ENCODE peak calls at places on chromosomes 11 and 22, in eight cellular contexts. One of them, this sample, is unnamed.

GRCh38 chr22:37232140-37232998 is 11.7 kb downstream of the RAC2 start:
- DNase-seq in neural progenitor cell: no peak
- DNase-seq in brain microvascular endothelial cell: no peak
- DNase-seq in naive thymus-derived CD8-positive, alpha-beta T cell: no peak
- DNase-seq in GM10248: no peak
- DNase-seq in tibial nerve: no peak
- DNase-seq in non-pigmented ciliary epithelial cell: no peak
- DNase-seq in HS-27A: no peak
- DNase-seq in this sample: no peak

GRCh38 chr22:43110444-43110926 is at the start of gene BIK:
- DNase-seq in HS-27A: no peak
- DNase-seq in brain microvascular endothelial cell: no peak
- DNase-seq in naive thymus-derived CD8-positive, alpha-beta T cell: peak
- DNase-seq in neural progenitor cell: peak
- DNase-seq in GM10248: peak
- DNase-seq in non-pigmented ciliary epithelial cell: no peak
- DNase-seq in tibial nerve: peak
- DNase-seq in this sample: no peak

GRCh38 chr11:35689081-35689996 is 26.8 kb downstream of the TRIM44 start:
- DNase-seq in naive thymus-derived CD8-positive, alpha-beta T cell: no peak
- DNase-seq in non-pigmented ciliary epithelial cell: no peak
- DNase-seq in tibial nerve: no peak
- DNase-seq in neural progenitor cell: no peak
- DNase-seq in HS-27A: no peak
- DNase-seq in GM10248: no peak
- DNase-seq in brain microvascular endothelial cell: no peak
- DNase-seq in this sample: no peak

GRCh38 chr22:31839986-31840385 is 86.2 kb downstream of the DEPDC5 start:
- DNase-seq in GM10248: no peak
- DNase-seq in brain microvascular endothelial cell: no peak
- DNase-seq in naive thymus-derived CD8-positive, alpha-beta T cell: no peak
- DNase-seq in HS-27A: no peak
- DNase-seq in tibial nerve: no peak
- DNase-seq in neural progenitor cell: no peak
- DNase-seq in non-pigmented ciliary epithelial cell: no peak
- DNase-seq in this sample: no peak

GRCh38 chr11:34840736-34841386 is 75.3 kb downstream of the APIP start:
- DNase-seq in naive thymus-derived CD8-positive, alpha-beta T cell: peak
- DNase-seq in tibial nerve: no peak
- DNase-seq in brain microvascular endothelial cell: no peak
- DNase-seq in HS-27A: peak
- DNase-seq in non-pigmented ciliary epithelial cell: no peak
- DNase-seq in GM10248: peak
- DNase-seq in neural progenitor cell: peak
- DNase-seq in this sample: no peak

GRCh38 chr11:36455658-36456111 is 54.4 kb downstream of the TRAF6 start:
- DNase-seq in brain microvascular endothelial cell: peak
- DNase-seq in neural progenitor cell: peak
- DNase-seq in GM10248: no peak
- DNase-seq in HS-27A: peak
- DNase-seq in non-pigmented ciliary epithelial cell: peak
- DNase-seq in naive thymus-derived CD8-positive, alpha-beta T cell: no peak
- DNase-seq in tibial nerve: peak
- DNase-seq in this sample: peak

GRCh38 chr11:30758012-30758411 is 171.9 kb upstream of the MPPED2 start:
- DNase-seq in brain microvascular endothelial cell: no peak
- DNase-seq in tibial nerve: no peak
- DNase-seq in HS-27A: no peak
- DNase-seq in GM10248: no peak
- DNase-seq in naive thymus-derived CD8-positive, alpha-beta T cell: no peak
- DNase-seq in non-pigmented ciliary epithelial cell: no peak
- DNase-seq in neural progenitor cell: no peak
- DNase-seq in this sample: no peak

GRCh38 chr11:31610544-31610943 is 101.0 kb downstream of the ELP4 start:
- DNase-seq in neural progenitor cell: no peak
- DNase-seq in HS-27A: no peak
- DNase-seq in brain microvascular endothelial cell: no peak
- DNase-seq in non-pigmented ciliary epithelial cell: no peak
- DNase-seq in tibial nerve: no peak
- DNase-seq in naive thymus-derived CD8-positive, alpha-beta T cell: no peak
- DNase-seq in GM10248: no peak
- DNase-seq in this sample: no peak

GRCh38 chr22:48858856-48859255 is 968.8 kb downstream of the BRD1 start:
- DNase-seq in naive thymus-derived CD8-positive, alpha-beta T cell: no peak
- DNase-seq in GM10248: no peak
- DNase-seq in HS-27A: no peak
- DNase-seq in tibial nerve: no peak
- DNase-seq in neural progenitor cell: no peak
- DNase-seq in non-pigmented ciliary epithelial cell: no peak
- DNase-seq in brain microvascular endothelial cell: no peak
- DNase-seq in this sample: no peak

GRCh38 chr11:131229221-131229620 is 141.2 kb upstream of the NTM start:
- DNase-seq in neural progenitor cell: no peak
- DNase-seq in naive thymus-derived CD8-positive, alpha-beta T cell: no peak
- DNase-seq in HS-27A: no peak
- DNase-seq in brain microvascular endothelial cell: no peak
- DNase-seq in non-pigmented ciliary epithelial cell: no peak
- DNase-seq in tibial nerve: no peak
- DNase-seq in GM10248: no peak
- DNase-seq in this sample: no peak

GRCh38 chr11:75323609-75324008 is 27.9 kb downstream of the ARRB1 start:
- DNase-seq in tibial nerve: no peak
- DNase-seq in brain microvascular endothelial cell: no peak
- DNase-seq in HS-27A: no peak
- DNase-seq in naive thymus-derived CD8-positive, alpha-beta T cell: no peak
- DNase-seq in GM10248: no peak
- DNase-seq in neural progenitor cell: no peak
- DNase-seq in non-pigmented ciliary epithelial cell: no peak
- DNase-seq in this sample: no peak

GRCh38 chr11:117387992-117388765 is 60.5 kb downstream of the CEP164 start:
- DNase-seq in HS-27A: no peak
- DNase-seq in brain microvascular endothelial cell: peak
- DNase-seq in neural progenitor cell: no peak
- DNase-seq in tibial nerve: no peak
- DNase-seq in GM10248: no peak
- DNase-seq in non-pigmented ciliary epithelial cell: peak
- DNase-seq in naive thymus-derived CD8-positive, alpha-beta T cell: no peak
- DNase-seq in this sample: peak

GRCh38 chr11:116874251-116874650 is 36.8 kb upstream of the APOA1 start:
- DNase-seq in brain microvascular endothelial cell: peak
- DNase-seq in tibial nerve: no peak
- DNase-seq in non-pigmented ciliary epithelial cell: no peak
- DNase-seq in neural progenitor cell: no peak
- DNase-seq in GM10248: no peak
- DNase-seq in naive thymus-derived CD8-positive, alpha-beta T cell: no peak
- DNase-seq in HS-27A: no peak
- DNase-seq in this sample: no peak

GRCh38 chr11:123509737-123510578 is 79.9 kb downstream of the GRAMD1B start:
- DNase-seq in HS-27A: no peak
- DNase-seq in non-pigmented ciliary epithelial cell: peak
- DNase-seq in tibial nerve: no peak
- DNase-seq in brain microvascular endothelial cell: peak
- DNase-seq in naive thymus-derived CD8-positive, alpha-beta T cell: no peak
- DNase-seq in neural progenitor cell: peak
- DNase-seq in GM10248: no peak
- DNase-seq in this sample: peak

GRCh38 chr22:37759281-37759680 is 48.5 kb upstream of the GCAT start:
- DNase-seq in naive thymus-derived CD8-positive, alpha-beta T cell: no peak
- DNase-seq in HS-27A: no peak
- DNase-seq in neural progenitor cell: no peak
- DNase-seq in non-pigmented ciliary epithelial cell: no peak
- DNase-seq in tibial nerve: no peak
- DNase-seq in GM10248: no peak
- DNase-seq in brain microvascular endothelial cell: no peak
- DNase-seq in this sample: no peak

GRCh38 chr11:66325140-66325754 is 8.4 kb upstream of the CD248 start:
- DNase-seq in non-pigmented ciliary epithelial cell: no peak
- DNase-seq in GM10248: no peak
- DNase-seq in brain microvascular endothelial cell: no peak
- DNase-seq in neural progenitor cell: no peak
- DNase-seq in tibial nerve: no peak
- DNase-seq in naive thymus-derived CD8-positive, alpha-beta T cell: no peak
- DNase-seq in HS-27A: no peak
- DNase-seq in this sample: no peak

GRCh38 chr11:35511666-35512065 is 13.8 kb downstream of the PAMR1 start:
- DNase-seq in tibial nerve: no peak
- DNase-seq in GM10248: no peak
- DNase-seq in neural progenitor cell: no peak
- DNase-seq in brain microvascular endothelial cell: peak
- DNase-seq in naive thymus-derived CD8-positive, alpha-beta T cell: no peak
- DNase-seq in non-pigmented ciliary epithelial cell: no peak
- DNase-seq in HS-27A: peak
- DNase-seq in this sample: no peak

GRCh38 chr11:65442952-65443351 is 20.4 kb downstream of the NEAT1 start:
- DNase-seq in non-pigmented ciliary epithelial cell: no peak
- DNase-seq in HS-27A: no peak
- DNase-seq in naive thymus-derived CD8-positive, alpha-beta T cell: no peak
- DNase-seq in tibial nerve: no peak
- DNase-seq in GM10248: no peak
- DNase-seq in brain microvascular endothelial cell: peak
- DNase-seq in neural progenitor cell: no peak
- DNase-seq in this sample: no peak

GRCh38 chr11:66600219-66600923 is 7.4 kb downstream of the CCS start:
- DNase-seq in GM10248: no peak
- DNase-seq in neural progenitor cell: no peak
- DNase-seq in naive thymus-derived CD8-positive, alpha-beta T cell: no peak
- DNase-seq in tibial nerve: no peak
- DNase-seq in brain microvascular endothelial cell: no peak
- DNase-seq in HS-27A: no peak
- DNase-seq in non-pigmented ciliary epithelial cell: no peak
- DNase-seq in this sample: no peak

GRCh38 chr11:19951558-19952083 is 208.7 kb downstream of the DBX1 start:
- DNase-seq in non-pigmented ciliary epithelial cell: no peak
- DNase-seq in GM10248: peak
- DNase-seq in HS-27A: no peak
- DNase-seq in naive thymus-derived CD8-positive, alpha-beta T cell: no peak
- DNase-seq in neural progenitor cell: peak
- DNase-seq in tibial nerve: peak
- DNase-seq in brain microvascular endothelial cell: no peak
- DNase-seq in this sample: no peak

GRCh38 chr11:63939351-63939920 is 634 bp downstream of the NAA40 start:
- DNase-seq in tibial nerve: no peak
- DNase-seq in neural progenitor cell: no peak
- DNase-seq in brain microvascular endothelial cell: no peak
- DNase-seq in HS-27A: no peak
- DNase-seq in naive thymus-derived CD8-positive, alpha-beta T cell: no peak
- DNase-seq in non-pigmented ciliary epithelial cell: no peak
- DNase-seq in GM10248: no peak
- DNase-seq in this sample: no peak

GRCh38 chr22:48489551-48490512 is 1337.8 kb downstream of the BRD1 start:
- DNase-seq in brain microvascular endothelial cell: no peak
- DNase-seq in neural progenitor cell: peak
- DNase-seq in GM10248: no peak
- DNase-seq in HS-27A: no peak
- DNase-seq in tibial nerve: no peak
- DNase-seq in naive thymus-derived CD8-positive, alpha-beta T cell: no peak
- DNase-seq in non-pigmented ciliary epithelial cell: no peak
- DNase-seq in this sample: no peak

GRCh38 chr11:6541356-6541755 is 44.3 kb downstream of the DNHD1 start:
- DNase-seq in tibial nerve: no peak
- DNase-seq in brain microvascular endothelial cell: no peak
- DNase-seq in neural progenitor cell: no peak
- DNase-seq in non-pigmented ciliary epithelial cell: no peak
- DNase-seq in naive thymus-derived CD8-positive, alpha-beta T cell: no peak
- DNase-seq in HS-27A: no peak
- DNase-seq in GM10248: no peak
- DNase-seq in this sample: no peak

GRCh38 chr11:76329084-76329648 is 51.8 kb downstream of the THAP12 start:
- DNase-seq in HS-27A: no peak
- DNase-seq in GM10248: no peak
- DNase-seq in non-pigmented ciliary epithelial cell: no peak
- DNase-seq in tibial nerve: no peak
- DNase-seq in neural progenitor cell: peak
- DNase-seq in brain microvascular endothelial cell: peak
- DNase-seq in naive thymus-derived CD8-positive, alpha-beta T cell: no peak
- DNase-seq in this sample: no peak

GRCh38 chr11:69655479-69656394 is 14.8 kb downstream of the CCND1 start:
- DNase-seq in tibial nerve: no peak
- DNase-seq in naive thymus-derived CD8-positive, alpha-beta T cell: no peak
- DNase-seq in neural progenitor cell: no peak
- DNase-seq in GM10248: no peak
- DNase-seq in brain microvascular endothelial cell: no peak
- DNase-seq in non-pigmented ciliary epithelial cell: no peak
- DNase-seq in HS-27A: no peak
- DNase-seq in this sample: no peak

GRCh38 chr11:33320814-33321330 is 63.7 kb downstream of the HIPK3 start:
- DNase-seq in GM10248: no peak
- DNase-seq in non-pigmented ciliary epithelial cell: no peak
- DNase-seq in HS-27A: no peak
- DNase-seq in brain microvascular endothelial cell: no peak
- DNase-seq in neural progenitor cell: no peak
- DNase-seq in tibial nerve: no peak
- DNase-seq in naive thymus-derived CD8-positive, alpha-beta T cell: no peak
- DNase-seq in this sample: no peak